ENCODE peak calls at places on chromosome 14, in seven cellular contexts. One of them, this sample, is unnamed.

GRCh38 chr14:69845787-69846186 is 33.4 kb upstream of the SMOC1 start:
- DNase-seq in right lobe of liver: no peak
- DNase-seq in IMR-90: peak
- DNase-seq in stomach: no peak
- DNase-seq in suprapubic skin: no peak
- DNase-seq in breast epithelium: no peak
- DNase-seq in spleen: no peak
- DNase-seq in this sample: no peak

GRCh38 chr14:80965041-80965440 is 9.6 kb downstream of the TSHR start:
- DNase-seq in right lobe of liver: no peak
- DNase-seq in IMR-90: no peak
- DNase-seq in stomach: no peak
- DNase-seq in suprapubic skin: no peak
- DNase-seq in breast epithelium: no peak
- DNase-seq in spleen: no peak
- DNase-seq in this sample: no peak

GRCh38 chr14:37813746-37814145 is 218.3 kb downstream of the TTC6 start:
- DNase-seq in right lobe of liver: no peak
- DNase-seq in IMR-90: peak
- DNase-seq in stomach: no peak
- DNase-seq in suprapubic skin: no peak
- DNase-seq in breast epithelium: no peak
- DNase-seq in spleen: no peak
- DNase-seq in this sample: no peak

GRCh38 chr14:61860294-61860918 is 98.2 kb downstream of the SNAPC1 start:
- DNase-seq in right lobe of liver: no peak
- DNase-seq in IMR-90: peak
- DNase-seq in stomach: peak
- DNase-seq in suprapubic skin: no peak
- DNase-seq in breast epithelium: no peak
- DNase-seq in spleen: peak
- DNase-seq in this sample: no peak

GRCh38 chr14:56131004-56131864 is 13.0 kb downstream of the PELI2 start:
- DNase-seq in right lobe of liver: no peak
- DNase-seq in IMR-90: no peak
- DNase-seq in stomach: no peak
- DNase-seq in suprapubic skin: no peak
- DNase-seq in breast epithelium: no peak
- DNase-seq in spleen: no peak
- DNase-seq in this sample: no peak

GRCh38 chr14:102333795-102334415 is 14.4 kb downstream of the ZNF839 start:
- DNase-seq in right lobe of liver: no peak
- DNase-seq in IMR-90: no peak
- DNase-seq in stomach: no peak
- DNase-seq in suprapubic skin: no peak
- DNase-seq in breast epithelium: no peak
- DNase-seq in spleen: peak
- DNase-seq in this sample: no peak

GRCh38 chr14:85532981-85533820 is 3.3 kb downstream of the FLRT2 start:
- DNase-seq in right lobe of liver: no peak
- DNase-seq in IMR-90: peak
- DNase-seq in stomach: peak
- DNase-seq in suprapubic skin: peak
- DNase-seq in breast epithelium: peak
- DNase-seq in spleen: no peak
- DNase-seq in this sample: peak

GRCh38 chr14:23483216-23483854 is 13.8 kb downstream of the NGDN start:
- DNase-seq in right lobe of liver: no peak
- DNase-seq in IMR-90: peak
- DNase-seq in stomach: no peak
- DNase-seq in suprapubic skin: no peak
- DNase-seq in breast epithelium: no peak
- DNase-seq in spleen: no peak
- DNase-seq in this sample: no peak

GRCh38 chr14:23141706-23142467 is 22.8 kb upstream of the CEBPE start:
- DNase-seq in right lobe of liver: no peak
- DNase-seq in IMR-90: peak
- DNase-seq in stomach: peak
- DNase-seq in suprapubic skin: no peak
- DNase-seq in breast epithelium: peak
- DNase-seq in spleen: no peak
- DNase-seq in this sample: no peak

GRCh38 chr14:35539969-35540368 is 6.0 kb downstream of the INSM2 start:
- DNase-seq in right lobe of liver: no peak
- DNase-seq in IMR-90: no peak
- DNase-seq in stomach: no peak
- DNase-seq in suprapubic skin: no peak
- DNase-seq in breast epithelium: no peak
- DNase-seq in spleen: no peak
- DNase-seq in this sample: no peak

GRCh38 chr14:105303949-105304348 is 3.1 kb upstream of the BRF1 start:
- DNase-seq in right lobe of liver: no peak
- DNase-seq in IMR-90: no peak
- DNase-seq in stomach: no peak
- DNase-seq in suprapubic skin: no peak
- DNase-seq in breast epithelium: no peak
- DNase-seq in spleen: no peak
- DNase-seq in this sample: no peak

GRCh38 chr14:79967001-79967400 is 244.3 kb downstream of the DIO2 start:
- DNase-seq in right lobe of liver: no peak
- DNase-seq in IMR-90: peak
- DNase-seq in stomach: no peak
- DNase-seq in suprapubic skin: no peak
- DNase-seq in breast epithelium: no peak
- DNase-seq in spleen: no peak
- DNase-seq in this sample: no peak

GRCh38 chr14:77641534-77642341 is 25.3 kb upstream of the SPTLC2 start:
- DNase-seq in right lobe of liver: peak
- DNase-seq in IMR-90: peak
- DNase-seq in stomach: peak
- DNase-seq in suprapubic skin: peak
- DNase-seq in breast epithelium: peak
- DNase-seq in spleen: peak
- DNase-seq in this sample: peak

GRCh38 chr14:22475381-22475780 is 113.6 kb downstream of the DAD1 start:
- DNase-seq in right lobe of liver: no peak
- DNase-seq in IMR-90: no peak
- DNase-seq in stomach: no peak
- DNase-seq in suprapubic skin: no peak
- DNase-seq in breast epithelium: no peak
- DNase-seq in spleen: no peak
- DNase-seq in this sample: no peak

GRCh38 chr14:91354221-91354916 is 63.3 kb downstream of the CCDC88C start:
- DNase-seq in right lobe of liver: no peak
- DNase-seq in IMR-90: no peak
- DNase-seq in stomach: no peak
- DNase-seq in suprapubic skin: no peak
- DNase-seq in breast epithelium: no peak
- DNase-seq in spleen: peak
- DNase-seq in this sample: no peak

GRCh38 chr14:65281991-65282908 is 130.3 kb upstream of the FUT8 start:
- DNase-seq in right lobe of liver: no peak
- DNase-seq in IMR-90: peak
- DNase-seq in stomach: no peak
- DNase-seq in suprapubic skin: no peak
- DNase-seq in breast epithelium: no peak
- DNase-seq in spleen: no peak
- DNase-seq in this sample: no peak

GRCh38 chr14:55430024-55430690 is 10.3 kb downstream of the TBPL2 start:
- DNase-seq in right lobe of liver: no peak
- DNase-seq in IMR-90: peak
- DNase-seq in stomach: no peak
- DNase-seq in suprapubic skin: no peak
- DNase-seq in breast epithelium: no peak
- DNase-seq in spleen: no peak
- DNase-seq in this sample: peak

GRCh38 chr14:76577090-76577489 is 184.2 kb upstream of the VASH1 start:
- DNase-seq in right lobe of liver: no peak
- DNase-seq in IMR-90: no peak
- DNase-seq in stomach: no peak
- DNase-seq in suprapubic skin: no peak
- DNase-seq in breast epithelium: no peak
- DNase-seq in spleen: no peak
- DNase-seq in this sample: no peak

GRCh38 chr14:49853158-49853477 is 530 bp upstream of the NEMF start:
- DNase-seq in right lobe of liver: no peak
- DNase-seq in IMR-90: no peak
- DNase-seq in stomach: no peak
- DNase-seq in suprapubic skin: no peak
- DNase-seq in breast epithelium: no peak
- DNase-seq in spleen: no peak
- DNase-seq in this sample: no peak
- TF ChIP-seq CTCF in right lobe of liver: no peak
- TF ChIP-seq CTCF in IMR-90: no peak
- TF ChIP-seq CTCF in stomach: no peak
- TF ChIP-seq CTCF in suprapubic skin: no peak
- TF ChIP-seq CTCF in breast epithelium: no peak
- TF ChIP-seq CTCF in spleen: no peak
- TF ChIP-seq CTCF in this sample: no peak

GRCh38 chr14:57512221-57512620 is 18.6 kb upstream of the CCDC198 start:
- DNase-seq in right lobe of liver: no peak
- DNase-seq in IMR-90: no peak
- DNase-seq in stomach: no peak
- DNase-seq in suprapubic skin: no peak
- DNase-seq in breast epithelium: no peak
- DNase-seq in spleen: no peak
- DNase-seq in this sample: no peak
- H3K4me3 ChIP-seq in right lobe of liver: no peak
- H3K4me3 ChIP-seq in IMR-90: no peak
- H3K4me3 ChIP-seq in stomach: no peak
- H3K4me3 ChIP-seq in suprapubic skin: no peak
- H3K4me3 ChIP-seq in breast epithelium: no peak
- H3K4me3 ChIP-seq in spleen: no peak
- H3K4me3 ChIP-seq in this sample: no peak

GRCh38 chr14:60151715-60152114 is 13.5 kb downstream of the DHRS7 start:
- DNase-seq in right lobe of liver: peak
- DNase-seq in IMR-90: peak
- DNase-seq in stomach: peak
- DNase-seq in suprapubic skin: peak
- DNase-seq in breast epithelium: peak
- DNase-seq in spleen: peak
- DNase-seq in this sample: peak
- TF ChIP-seq POLR2A in right lobe of liver: no peak
- TF ChIP-seq POLR2A in IMR-90: no peak
- TF ChIP-seq POLR2A in stomach: no peak
- TF ChIP-seq POLR2A in suprapubic skin: no peak
- TF ChIP-seq POLR2A in breast epithelium: no peak
- TF ChIP-seq POLR2A in spleen: no peak
- TF ChIP-seq POLR2A in this sample: no peak

GRCh38 chr14:90193925-90194324 is 62.4 kb upstream of the PSMC1 start:
- DNase-seq in right lobe of liver: no peak
- DNase-seq in IMR-90: no peak
- DNase-seq in stomach: no peak
- DNase-seq in suprapubic skin: no peak
- DNase-seq in breast epithelium: no peak
- DNase-seq in spleen: no peak
- DNase-seq in this sample: no peak
- TF ChIP-seq CTCF in right lobe of liver: peak
- TF ChIP-seq CTCF in IMR-90: peak
- TF ChIP-seq CTCF in stomach: no peak
- TF ChIP-seq CTCF in suprapubic skin: no peak
- TF ChIP-seq CTCF in breast epithelium: no peak
- TF ChIP-seq CTCF in spleen: no peak
- TF ChIP-seq CTCF in this sample: no peak

GRCh38 chr14:94752575-94752974 is 17.3 kb downstream of the GSC start:
- DNase-seq in right lobe of liver: no peak
- DNase-seq in IMR-90: no peak
- DNase-seq in stomach: no peak
- DNase-seq in suprapubic skin: no peak
- DNase-seq in breast epithelium: no peak
- DNase-seq in spleen: peak
- DNase-seq in this sample: no peak

GRCh38 chr14:94751321-94751720 is 18.6 kb downstream of the GSC start:
- DNase-seq in right lobe of liver: no peak
- DNase-seq in IMR-90: no peak
- DNase-seq in stomach: no peak
- DNase-seq in suprapubic skin: no peak
- DNase-seq in breast epithelium: no peak
- DNase-seq in spleen: peak
- DNase-seq in this sample: no peak

GRCh38 chr14:94750371-94750770 is 19.5 kb downstream of the GSC start:
- DNase-seq in right lobe of liver: no peak
- DNase-seq in IMR-90: no peak
- DNase-seq in stomach: no peak
- DNase-seq in suprapubic skin: no peak
- DNase-seq in breast epithelium: no peak
- DNase-seq in spleen: peak
- DNase-seq in this sample: no peak

GRCh38 chr14:94753067-94753466 is 16.8 kb downstream of the GSC start:
- DNase-seq in right lobe of liver: no peak
- DNase-seq in IMR-90: no peak
- DNase-seq in stomach: no peak
- DNase-seq in suprapubic skin: no peak
- DNase-seq in breast epithelium: no peak
- DNase-seq in spleen: peak
- DNase-seq in this sample: no peak

DNA sequence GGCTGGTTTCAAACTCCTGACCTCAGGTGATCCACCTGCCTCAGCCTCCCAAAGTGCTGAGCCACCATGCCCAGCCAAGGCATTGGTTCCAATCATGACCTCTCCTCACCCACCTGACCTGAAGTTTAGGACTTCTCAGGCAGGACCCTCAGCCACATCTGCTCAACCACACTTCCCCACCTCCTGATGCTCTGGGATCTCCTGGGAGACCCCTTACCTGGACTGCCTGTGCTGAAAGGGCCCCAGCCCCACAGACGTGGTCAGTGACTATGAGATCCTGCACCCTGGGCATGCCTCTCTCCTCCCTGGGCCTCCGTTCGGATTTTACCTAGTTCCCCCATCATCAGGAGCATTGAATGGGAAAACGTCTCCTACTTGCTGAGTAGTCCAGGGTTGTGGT is 18.0 kb downstream of the GSC start:
- DNase-seq in right lobe of liver: no peak
- DNase-seq in IMR-90: no peak
- DNase-seq in stomach: no peak
- DNase-seq in suprapubic skin: no peak
- DNase-seq in breast epithelium: no peak
- DNase-seq in spleen: peak
- DNase-seq in this sample: no peak
- H3K4me3 ChIP-seq in right lobe of liver: no peak
- H3K4me3 ChIP-seq in IMR-90: no peak
- H3K4me3 ChIP-seq in stomach: no peak
- H3K4me3 ChIP-seq in suprapubic skin: no peak
- H3K4me3 ChIP-seq in breast epithelium: no peak
- H3K4me3 ChIP-seq in spleen: no peak
- H3K4me3 ChIP-seq in this sample: no peak